ENCODE peak calls at places on chromosome 1, in ten cellular contexts. A is hippocampal formation; N is hepatocyte; U is aorta; T is SK-MEL-5; W is posterior vena cava; R is stimulated activated naive B cell treated with anti-CD40 and anti-IgM and Interleukin-4, amounts not matched to agents 10 μg/mL and 1 μg/mL and 100 μg/mL, for 72 hours; Y is stimulated activated CD4-positive, alpha-beta T cell treated with anti-CD3 and anti-CD28 coated beads, Interleukin-2, amount 100 ng/mL, for 48 hours; G is GM12865; F is CD8-positive, alpha-beta memory T cell. M is an unnamed sample.

GRCh38 chr1:208024406-208024805 is 113.5 kb upstream of the CD34 start:
- DNase-seq in A (no peak), N (no peak), U (no peak), T (no peak), W (peak; percentile 30), R (no peak), Y (no peak), G (no peak), F (no peak), M (no peak)

GRCh38 chr1:114770989-114771388 is 9.5 kb downstream of the SIKE1 start:
- DNase-seq in A (no peak), N (no peak), U (no peak), T (no peak), W (no peak), R (no peak), Y (no peak), G (no peak), F (no peak), M (no peak)

GRCh38 chr1:8418301-8418700 is 100.4 kb downstream of the SLC45A1 start:
- DNase-seq in A (no peak), N (no peak), U (no peak), T (no peak), W (no peak), R (no peak), Y (no peak), G (no peak), F (no peak), M (no peak)

GRCh38 chr1:30513396-30514136 is 209.8 kb downstream of the MATN1 start:
- DNase-seq in A (no peak), N (peak; percentile 52), U (no peak), T (no peak), W (peak; percentile 38), R (no peak), Y (no peak), G (no peak), F (no peak), M (no peak)

GRCh38 chr1:37498872-37499617 is 15.5 kb downstream of the MEAF6 start:
- DNase-seq in A (no peak), N (peak; percentile 10), U (no peak), T (no peak), W (no peak), R (no peak), Y (no peak), G (no peak), F (no peak), M (no peak)

GRCh38 chr1:1246230-1246600 is 307 bp downstream of the C1QTNF12 start:
- DNase-seq in A (no peak), N (no peak), U (no peak), T (no peak), W (no peak), R (no peak), Y (no peak), G (no peak), F (no peak), M (no peak)

GRCh38 chr1:24102966-24103365 is 9.0 kb downstream of the MYOM3 start:
- DNase-seq in A (no peak), N (no peak), U (peak; percentile 83), T (no peak), W (no peak), R (no peak), Y (no peak), G (no peak), F (no peak), M (no peak)

GRCh38 chr1:33133478-33134105 is 48.3 kb downstream of the TRIM62 start:
- DNase-seq in A (no peak), N (no peak), U (no peak), T (no peak), W (no peak), R (no peak), Y (no peak), G (no peak), F (no peak), M (no peak)

GRCh38 chr1:27122652-27123051 is 32.3 kb downstream of the SLC9A1 start:
- DNase-seq in A (peak; percentile 36), N (peak; percentile 86), U (peak; percentile 81), T (peak; percentile 28), W (no peak), R (no peak), Y (no peak), G (no peak), F (no peak), M (peak; percentile 91)